ENCODE peak calls at places on chromosome X, in seven cellular contexts. M, E, R, X, N, K and J are unnamed samples.
A peak's percentile ranks its signal among the peaks of the same experiment; 100 is the strongest.

GRCh38 chrX:5409106-5409505 is 819.6 kb downstream of the NLGN4X start:
- DNase-seq in M (no peak), X (no peak), K (no peak), N (no peak), E (no peak), R (no peak), J (no peak)

GRCh38 chrX:45621356-45622041 is 420.8 kb upstream of the DIPK2B start:
- DNase-seq in M (no peak), X (peak; percentile 89), K (peak; percentile 77), N (no peak), R (no peak), E (no peak), J (no peak)

GRCh38 chrX:118726887-118727685 is at the start of gene IL13RA1:
- DNase-seq in E (no peak), X (peak; percentile 87), N (peak; percentile 96), K (peak; percentile 87), M (peak; percentile 24), R (peak; percentile 87), J (no peak)

GRCh38 chrX:10112510-10112909 is 44.3 kb upstream of the CLCN4 start:
- DNase-seq in K (no peak), E (no peak), M (no peak), R (no peak), X (no peak), N (no peak), J (no peak)

GRCh38 chrX:104854790-104855340 is 288.9 kb downstream of the IL1RAPL2 start:
- DNase-seq in N (no peak), M (no peak), X (no peak), K (no peak), E (no peak), R (no peak), J (no peak)

GRCh38 chrX:129176710-129177109 is 346.6 kb downstream of the SMARCA1 start:
- DNase-seq in X (no peak), R (no peak), K (no peak), E (no peak), N (no peak), M (no peak), J (no peak)

GRCh38 chrX:30615229-30615628 is 37.7 kb upstream of the TASL start:
- DNase-seq in R (no peak), M (no peak), K (peak; percentile 50), E (no peak), N (no peak), X (peak; percentile 67), J (no peak)

GRCh38 chrX:114906978-114907510 is 110.4 kb downstream of the IL13RA2 start:
- DNase-seq in K (no peak), M (no peak), E (no peak), N (peak; percentile 13), R (peak; percentile 8), X (no peak), J (no peak)

GRCh38 chrX:102840871-102841705 is 96.0 kb upstream of the RAB40AL start:
- DNase-seq in K (peak; percentile 33), N (peak; percentile 3), X (peak; percentile 39), R (peak; percentile 11), M (no peak), E (no peak), J (no peak)

GRCh38 chrX:65589304-65589703 is 54.7 kb upstream of the LAS1L start:
- DNase-seq in X (no peak), M (peak; percentile 2), K (no peak), E (no peak), R (no peak), N (no peak), J (no peak)

GRCh38 chrX:27575565-27575964 is 14.6 kb upstream of the DCAF8L2 start:
- DNase-seq in K (no peak), X (peak; percentile 76), M (no peak), R (no peak), E (no peak), N (no peak), J (no peak)

GRCh38 chrX:130136497-130136896 is 26.2 kb upstream of the ELF4 start:
- DNase-seq in E (no peak), R (no peak), K (no peak), X (no peak), N (no peak), M (no peak), J (no peak)

GRCh38 chrX:122245175-122245574 is 938.9 kb upstream of the GRIA3 start:
- DNase-seq in X (no peak), R (no peak), E (no peak), K (no peak), M (no peak), N (no peak), J (no peak)

GRCh38 chrX:111387470-111387869 is 24.5 kb downstream of the DCX start:
- DNase-seq in M (no peak), K (no peak), E (no peak), X (no peak), N (no peak), R (no peak), J (no peak)

GRCh38 chrX:72352786-72353185 is 47.1 kb upstream of the CITED1 start:
- DNase-seq in R (no peak), X (no peak), N (no peak), M (no peak), K (no peak), E (no peak), J (no peak)

GRCh38 chrX:98065151-98065550 is 1181.4 kb downstream of the RPA4 start:
- DNase-seq in R (no peak), E (no peak), K (no peak), M (no peak), N (no peak), X (no peak), J (no peak)

GRCh38 chrX:129557844-129558243 is 17.8 kb downstream of the OCRL start:
- DNase-seq in X (no peak), M (no peak), R (no peak), E (no peak), N (no peak), K (peak; percentile 37), J (no peak)

GRCh38 chrX:39309721-39310152 is 508.5 kb downstream of the MID1IP1 start:
- DNase-seq in M (no peak), E (no peak), R (no peak), X (no peak), N (no peak), K (peak; percentile 8), J (peak; percentile 42)

GRCh38 chrX:23548164-23548563 is 119.1 kb upstream of the PRDX4 start:
- DNase-seq in X (no peak), E (no peak), M (no peak), K (peak; percentile 39), R (no peak), N (no peak), J (no peak)

GRCh38 chrX:51047950-51048349 is 137.4 kb downstream of the BMP15 start:
- DNase-seq in M (no peak), X (no peak), N (no peak), E (no peak), K (no peak), R (no peak), J (no peak)